ENCODE peak calls at places on chromosomes 3 and 15, in four cellular contexts. K is CD8-positive, alpha-beta T cell; V is AG09319; J is NCI-H1930. W is an unnamed sample.

GRCh38 chr3:9146367-9147071 is 102.9 kb downstream of the SRGAP3 start:
- DNase-seq in K (no peak), V (no peak), J (no peak), W (no peak)

GRCh38 chr3:143754090-143754489 is 94.2 kb downstream of the SLC9A9 start:
- DNase-seq in K (no peak), V (no peak), J (no peak), W (no peak)

GRCh38 chr3:197830308-197830966 is 39.4 kb downstream of the LRCH3 start:
- DNase-seq in K (no peak), V (no peak), J (no peak), W (no peak)

GRCh38 chr15:67892559-67893377 is 52.9 kb upstream of the RNU6-1 start:
- DNase-seq in K (no peak), V (no peak), J (no peak), W (no peak)

GRCh38 chr15:74302821-74303359 is 64.6 kb downstream of the CYP11A1 start:
- DNase-seq in K (no peak), V (no peak), J (no peak), W (peak)

GRCh38 chr3:27105904-27106303 is 263.3 kb downstream of the NEK10 start:
- DNase-seq in K (no peak), V (no peak), J (no peak), W (peak)

GRCh38 chr3:189082666-189083427 is 88.9 kb upstream of the TPRG1 start:
- DNase-seq in K (no peak), V (no peak), J (no peak), W (no peak)

GRCh38 chr15:58058068-58058467 is 7.4 kb downstream of the ALDH1A2 start:
- DNase-seq in K (no peak), V (no peak), J (no peak), W (no peak)

GRCh38 chr3:34357461-34357860 is 559.0 kb downstream of the PDCD6IP start:
- DNase-seq in K (no peak), V (no peak), J (no peak), W (no peak)

GRCh38 chr15:100383302-100384107 is 41.7 kb upstream of the ADAMTS17 start:
- DNase-seq in K (no peak), V (no peak), J (no peak), W (peak)

GRCh38 chr3:64676831-64677230 is 11.0 kb downstream of the ADAMTS9 start:
- DNase-seq in K (no peak), V (no peak), J (no peak), W (no peak)

GRCh38 chr3:105676621-105677300 is 192.1 kb downstream of the CBLB start:
- DNase-seq in K (no peak), V (no peak), J (no peak), W (no peak)

GRCh38 chr3:134817297-134817696 is 22.2 kb downstream of the EPHB1 start:
- DNase-seq in K (no peak), V (no peak), J (no peak), W (no peak)

GRCh38 chr3:55330355-55330754 is 156.8 kb downstream of the WNT5A start:
- DNase-seq in K (no peak), V (peak), J (no peak), W (peak)

GRCh38 chr3:108391917-108392585 is 95.7 kb downstream of the HHLA2 start:
- DNase-seq in K (no peak), V (no peak), J (no peak), W (no peak)

GRCh38 chr3:38992117-38992779 is 59.5 kb downstream of the SCN11A start:
- DNase-seq in K (no peak), V (no peak), J (no peak), W (peak)

GRCh38 chr15:85582076-85582718 is 201.8 kb downstream of the AKAP13 start:
- DNase-seq in K (no peak), V (peak), J (no peak), W (no peak)

GRCh38 chr15:85494035-85494793 is 113.8 kb downstream of the AKAP13 start:
- DNase-seq in K (no peak), V (no peak), J (no peak), W (peak)

GRCh38 chr3:15164356-15164755 is 41.7 kb upstream of the CAPN7 start:
- DNase-seq in K (no peak), V (peak), J (no peak), W (no peak)